ENCODE peak calls at places on chromosomes 12 and 14, in five cellular contexts. One of them, this sample, is unnamed. For H3K27me3, the result is how much of the 10 kb centered on the place peaks cover.

GRCh38 chr14:96140964-96141363 is 63.7 kb upstream of the BDKRB2 start:
- DNase-seq in sigmoid colon: no peak
- DNase-seq in suprapubic skin: no peak
- DNase-seq in HCT116: no peak
- DNase-seq in transverse colon: no peak
- DNase-seq in this sample: no peak

GRCh38 chr14:67539116-67539515 is 6.0 kb downstream of the PLEKHH1 start:
- DNase-seq in sigmoid colon: peak
- DNase-seq in suprapubic skin: peak
- DNase-seq in HCT116: no peak
- DNase-seq in transverse colon: no peak
- DNase-seq in this sample: no peak

GRCh38 chr12:103852498-103852992 is 11.5 kb upstream of the NT5DC3 start:
- DNase-seq in sigmoid colon: no peak
- DNase-seq in suprapubic skin: no peak
- DNase-seq in HCT116: no peak
- DNase-seq in transverse colon: no peak
- DNase-seq in this sample: no peak

GRCh38 chr14:35420036-35420811 is 15.7 kb upstream of the NFKBIA start:
- DNase-seq in sigmoid colon: no peak
- DNase-seq in suprapubic skin: no peak
- DNase-seq in HCT116: no peak
- DNase-seq in transverse colon: no peak
- DNase-seq in this sample: no peak

GRCh38 chr12:25241171-25242020 is 9.3 kb downstream of the KRAS start:
- DNase-seq in sigmoid colon: no peak
- DNase-seq in suprapubic skin: no peak
- DNase-seq in HCT116: peak
- DNase-seq in transverse colon: no peak
- DNase-seq in this sample: no peak

GRCh38 chr12:97335093-97335492 is 127.5 kb upstream of the RMST start:
- DNase-seq in sigmoid colon: no peak
- DNase-seq in suprapubic skin: no peak
- DNase-seq in HCT116: no peak
- DNase-seq in transverse colon: no peak
- DNase-seq in this sample: no peak

GRCh38 chr14:103886304-103887169 is 39.2 kb upstream of the PPP1R13B start:
- DNase-seq in sigmoid colon: no peak
- DNase-seq in suprapubic skin: no peak
- DNase-seq in HCT116: no peak
- DNase-seq in transverse colon: no peak
- DNase-seq in this sample: no peak

GRCh38 chr14:80135305-80136088 is 75.8 kb downstream of the DIO2 start:
- DNase-seq in sigmoid colon: no peak
- DNase-seq in suprapubic skin: no peak
- DNase-seq in HCT116: no peak
- DNase-seq in transverse colon: no peak
- DNase-seq in this sample: no peak

GRCh38 chr14:50022661-50023060 is 93.7 kb downstream of the VCPKMT start:
- DNase-seq in sigmoid colon: no peak
- DNase-seq in suprapubic skin: no peak
- DNase-seq in HCT116: no peak
- DNase-seq in transverse colon: no peak
- DNase-seq in this sample: no peak

GRCh38 chr14:49497725-49498348 is 88.3 kb downstream of the RPS29 start:
- DNase-seq in sigmoid colon: no peak
- DNase-seq in suprapubic skin: no peak
- DNase-seq in HCT116: peak
- DNase-seq in transverse colon: no peak
- DNase-seq in this sample: no peak

GRCh38 chr14:97312910-97313309 is 515.7 kb downstream of the VRK1 start:
- DNase-seq in sigmoid colon: no peak
- DNase-seq in suprapubic skin: no peak
- DNase-seq in HCT116: no peak
- DNase-seq in transverse colon: no peak
- DNase-seq in this sample: no peak

GRCh38 chr12:94636462-94637085 is 13.8 kb downstream of the TMCC3 start:
- DNase-seq in sigmoid colon: no peak
- DNase-seq in suprapubic skin: no peak
- DNase-seq in HCT116: no peak
- DNase-seq in transverse colon: no peak
- DNase-seq in this sample: no peak

GRCh38 chr14:63276492-63277342 is 42.0 kb downstream of the GPHB5 start:
- DNase-seq in sigmoid colon: no peak
- DNase-seq in suprapubic skin: no peak
- DNase-seq in HCT116: peak
- DNase-seq in transverse colon: no peak
- DNase-seq in this sample: no peak

GRCh38 chr12:27652174-27652763 is 44.0 kb upstream of the REP15 start:
- DNase-seq in sigmoid colon: no peak
- DNase-seq in suprapubic skin: no peak
- DNase-seq in HCT116: peak
- DNase-seq in transverse colon: peak
- DNase-seq in this sample: no peak

GRCh38 chr12:109737631-109738030 is 24.0 kb downstream of the FAM222A start:
- DNase-seq in sigmoid colon: no peak
- DNase-seq in suprapubic skin: peak
- DNase-seq in HCT116: no peak
- DNase-seq in transverse colon: no peak
- DNase-seq in this sample: no peak

GRCh38 chr12:42564540-42564939 is 25.0 kb downstream of the PRICKLE1 start:
- DNase-seq in sigmoid colon: no peak
- DNase-seq in suprapubic skin: no peak
- DNase-seq in HCT116: no peak
- DNase-seq in transverse colon: no peak
- DNase-seq in this sample: no peak

GRCh38 chr14:55418411-55418810 is 6.8 kb upstream of the ATG14 start:
- DNase-seq in sigmoid colon: no peak
- DNase-seq in suprapubic skin: no peak
- DNase-seq in HCT116: no peak
- DNase-seq in transverse colon: no peak
- DNase-seq in this sample: no peak

GRCh38 chr14:61567838-61568571 is 127.3 kb upstream of the HIF1A start:
- DNase-seq in sigmoid colon: no peak
- DNase-seq in suprapubic skin: no peak
- DNase-seq in HCT116: no peak
- DNase-seq in transverse colon: no peak
- DNase-seq in this sample: no peak

GRCh38 chr14:74583689-74584434 is 28.2 kb downstream of the LTBP2 start:
- DNase-seq in sigmoid colon: peak
- DNase-seq in suprapubic skin: no peak
- DNase-seq in HCT116: peak
- DNase-seq in transverse colon: no peak
- DNase-seq in this sample: no peak

GRCh38 chr12:49428652-49429549 is 61.6 kb downstream of the SPATS2 start:
- DNase-seq in sigmoid colon: no peak
- DNase-seq in suprapubic skin: no peak
- DNase-seq in HCT116: peak
- DNase-seq in transverse colon: no peak
- DNase-seq in this sample: no peak

GRCh38 chr12:117513353-117513752 is 151.9 kb upstream of the NOS1 start:
- DNase-seq in sigmoid colon: no peak
- DNase-seq in suprapubic skin: no peak
- DNase-seq in HCT116: no peak
- DNase-seq in transverse colon: no peak
- DNase-seq in this sample: no peak

GRCh38 chr12:76312314-76312713 is 35.9 kb downstream of the BBS10 start:
- DNase-seq in sigmoid colon: no peak
- DNase-seq in suprapubic skin: no peak
- DNase-seq in HCT116: no peak
- DNase-seq in transverse colon: no peak
- DNase-seq in this sample: no peak

GRCh38 chr12:53862831-53863230 is 75.8 kb upstream of the HOXC13 start:
- DNase-seq in sigmoid colon: no peak
- DNase-seq in suprapubic skin: no peak
- DNase-seq in HCT116: no peak
- DNase-seq in transverse colon: no peak
- DNase-seq in this sample: no peak

GRCh38 chr12:26425587-26426260 is 230.4 kb downstream of the SSPN start:
- DNase-seq in sigmoid colon: no peak
- DNase-seq in suprapubic skin: no peak
- DNase-seq in HCT116: no peak
- DNase-seq in transverse colon: no peak
- DNase-seq in this sample: no peak

GRCh38 chr14:95835331-95835730 is 41.3 kb upstream of the TUNAR start:
- DNase-seq in sigmoid colon: no peak
- DNase-seq in suprapubic skin: no peak
- DNase-seq in HCT116: peak
- DNase-seq in transverse colon: no peak
- DNase-seq in this sample: no peak

GRCh38 chr12:118187746-118188390 is 51.9 kb downstream of the PEBP1 start:
- DNase-seq in sigmoid colon: no peak
- DNase-seq in suprapubic skin: no peak
- DNase-seq in HCT116: no peak
- DNase-seq in transverse colon: no peak
- DNase-seq in this sample: no peak

GRCh38 chr12:52401926-52402325 is 4.2 kb downstream of the KRT82 start:
- DNase-seq in sigmoid colon: no peak
- DNase-seq in suprapubic skin: no peak
- DNase-seq in HCT116: no peak
- DNase-seq in transverse colon: no peak
- DNase-seq in this sample: no peak

GRCh38 chr14:87005336-87005735 is 987.6 kb downstream of the GALC start:
- DNase-seq in sigmoid colon: no peak
- DNase-seq in suprapubic skin: no peak
- DNase-seq in HCT116: no peak
- DNase-seq in transverse colon: no peak
- DNase-seq in this sample: no peak

GRCh38 chr12:132173135-132174014 is 29.1 kb downstream of the NOC4L start:
- DNase-seq in sigmoid colon: no peak
- DNase-seq in suprapubic skin: no peak
- DNase-seq in HCT116: no peak
- DNase-seq in transverse colon: no peak
- DNase-seq in this sample: no peak

GRCh38 chr14:101970830-101971400 is 6.5 kb downstream of the DYNC1H1 start:
- DNase-seq in sigmoid colon: no peak
- DNase-seq in suprapubic skin: no peak
- DNase-seq in HCT116: no peak
- DNase-seq in transverse colon: no peak
- DNase-seq in this sample: no peak
- H3K27ac ChIP-seq in sigmoid colon: peak
- H3K27ac ChIP-seq in suprapubic skin: peak
- H3K27ac ChIP-seq in HCT116: peak
- H3K27ac ChIP-seq in transverse colon: no peak
- H3K27ac ChIP-seq in this sample: no peak

GRCh38 chr12:47904647-47905312 is at the start of gene VDR:
- DNase-seq in sigmoid colon: peak
- DNase-seq in suprapubic skin: peak
- DNase-seq in HCT116: peak
- DNase-seq in transverse colon: peak
- DNase-seq in this sample: peak

GRCh38 chr12:47905313-47905730 is 528 bp upstream of the VDR start:
- DNase-seq in sigmoid colon: peak
- DNase-seq in suprapubic skin: no peak
- DNase-seq in HCT116: no peak
- DNase-seq in transverse colon: peak
- DNase-seq in this sample: peak

GRCh38 chr12:47903151-47903611 is 1.6 kb downstream of the VDR start:
- DNase-seq in sigmoid colon: peak
- DNase-seq in suprapubic skin: no peak
- DNase-seq in HCT116: no peak
- DNase-seq in transverse colon: peak
- DNase-seq in this sample: no peak

GRCh38 chr12:47902131-47902639 is 2.6 kb downstream of the VDR start:
- DNase-seq in sigmoid colon: peak
- DNase-seq in suprapubic skin: no peak
- DNase-seq in HCT116: no peak
- DNase-seq in transverse colon: no peak
- DNase-seq in this sample: no peak

DNA sequence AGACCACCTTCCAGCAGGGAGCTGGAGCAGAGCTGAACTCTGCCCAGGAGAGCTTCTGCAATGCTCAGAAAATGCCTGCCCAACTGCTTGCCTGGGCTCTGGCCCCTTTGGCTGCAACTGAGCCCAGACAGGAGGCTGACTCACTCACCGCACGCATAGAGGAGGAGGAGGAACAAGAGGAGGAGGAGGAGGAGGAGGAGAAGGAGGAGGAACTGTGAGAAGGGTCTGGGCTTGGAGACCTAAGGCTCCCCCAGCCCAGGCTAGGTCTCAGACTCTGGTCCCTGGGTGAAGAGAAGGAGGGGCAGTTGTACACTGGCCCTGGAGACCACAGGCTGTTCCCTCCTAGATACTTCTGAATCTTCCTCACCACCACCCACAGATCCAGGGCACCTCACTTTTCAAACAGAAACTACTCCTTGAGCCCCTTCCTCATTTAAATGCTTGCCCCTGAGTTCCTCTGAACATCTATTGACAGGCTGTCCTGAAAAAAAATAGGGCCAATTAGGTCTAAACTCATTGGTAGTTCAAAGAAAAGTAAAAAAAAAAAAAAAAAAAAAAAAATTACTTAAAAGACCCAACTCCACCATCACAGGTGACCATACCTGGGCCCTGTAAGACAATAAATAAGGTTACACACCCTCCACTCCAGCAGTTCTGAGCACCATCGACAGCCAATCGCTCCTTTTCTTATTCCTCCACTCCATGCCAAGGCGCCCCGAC is 707 bp downstream of the VDR start:
- DNase-seq in sigmoid colon: peak
- DNase-seq in suprapubic skin: peak
- DNase-seq in HCT116: peak
- DNase-seq in transverse colon: peak
- DNase-seq in this sample: peak
- H3K27me3 ChIP-seq in sigmoid colon: under half
- H3K27me3 ChIP-seq in suprapubic skin: under half
- H3K27me3 ChIP-seq in HCT116: under half
- H3K27me3 ChIP-seq in transverse colon: under half
- H3K27me3 ChIP-seq in this sample: under half

GRCh38 chr14:21557084-21557901 is 22.6 kb downstream of the OR10G3 start:
- DNase-seq in sigmoid colon: peak
- DNase-seq in suprapubic skin: peak
- DNase-seq in HCT116: peak
- DNase-seq in transverse colon: peak
- DNase-seq in this sample: peak
- TF ChIP-seq POLR2AphosphoS5 in sigmoid colon: no peak
- TF ChIP-seq POLR2AphosphoS5 in suprapubic skin: no peak
- TF ChIP-seq POLR2AphosphoS5 in HCT116: no peak
- TF ChIP-seq POLR2AphosphoS5 in transverse colon: peak
- TF ChIP-seq POLR2AphosphoS5 in this sample: peak

DNA sequence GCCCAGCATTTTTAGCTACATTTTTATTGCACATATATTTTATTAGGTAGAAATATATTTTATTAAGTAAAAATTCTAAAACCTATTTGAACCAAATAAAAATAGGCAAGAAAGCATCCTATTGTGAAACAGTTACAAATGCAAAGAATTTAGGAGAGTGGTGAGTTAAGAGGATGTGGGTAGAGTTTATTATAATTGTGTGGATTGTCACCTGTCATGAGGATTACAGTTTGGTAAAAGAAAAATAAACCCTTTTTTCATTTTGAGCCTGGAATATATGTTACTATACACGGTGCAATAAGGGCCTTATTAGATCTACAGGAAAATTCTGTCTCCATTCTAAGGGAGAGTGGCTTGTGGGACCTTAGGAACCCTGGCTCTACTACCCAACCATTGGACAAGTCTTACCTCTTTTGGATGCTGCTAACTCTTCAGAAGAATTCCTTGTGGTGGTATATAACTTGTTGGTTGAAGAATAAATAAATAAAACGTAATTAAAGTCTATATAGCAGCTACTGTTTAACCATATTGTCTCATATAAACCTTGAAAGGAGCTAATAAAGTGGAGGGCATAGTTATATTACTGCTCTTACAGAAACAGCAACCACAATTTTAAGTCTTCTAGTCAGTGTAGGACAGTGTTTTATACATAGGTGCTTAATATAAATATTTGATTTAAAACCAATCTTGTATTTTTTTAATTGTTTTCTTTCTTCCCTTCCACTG is 67.8 kb downstream of the FGD4 start:
- DNase-seq in sigmoid colon: no peak
- DNase-seq in suprapubic skin: no peak
- DNase-seq in HCT116: no peak
- DNase-seq in transverse colon: no peak
- DNase-seq in this sample: no peak
- H3K27ac ChIP-seq in sigmoid colon: no peak
- H3K27ac ChIP-seq in suprapubic skin: no peak
- H3K27ac ChIP-seq in HCT116: no peak
- H3K27ac ChIP-seq in transverse colon: no peak
- H3K27ac ChIP-seq in this sample: no peak